ENCODE peak calls at places on chromosomes 12 and 14, in four cellular contexts. X is HTR-8/SVneo, O is RWPE1, I is mesendoderm. Q is an unnamed sample.

GRCh38 chr12:6430124-6430989 is 14.4 kb upstream of the CD27 start:
- DNase-seq in X (peak), O (peak), I (no peak), Q (peak)

GRCh38 chr14:72801841-72802587 is 91.9 kb downstream of the DPF3 start:
- DNase-seq in X (no peak), O (peak), I (no peak), Q (no peak)

GRCh38 chr12:6689000-6689882 is at the start of gene ZNF384:
- DNase-seq in X (peak), O (peak), I (peak), Q (peak)

GRCh38 chr12:117968826-117969659 is at the start of gene KSR2:
- DNase-seq in X (peak), O (peak), I (peak), Q (peak)

GRCh38 chr12:84822541-84822940 is 90.1 kb downstream of the SLC6A15 start:
- DNase-seq in X (no peak), O (no peak), I (no peak), Q (no peak)

GRCh38 chr12:93089805-93090569 is 160.9 kb upstream of the EEA1 start:
- DNase-seq in X (no peak), O (peak), I (no peak), Q (no peak)

GRCh38 chr14:32561520-32561919 is 232.4 kb downstream of the AKAP6 start:
- DNase-seq in X (peak), O (no peak), I (peak), Q (no peak)

GRCh38 chr12:7501031-7501585 is 2.5 kb downstream of the CD163 start:
- DNase-seq in X (no peak), O (peak), I (no peak), Q (no peak)

GRCh38 chr12:66119870-66120241 is 10.7 kb downstream of the LLPH start:
- DNase-seq in X (no peak), O (no peak), I (no peak), Q (no peak)

GRCh38 chr12:57272337-57273151 is 21.6 kb upstream of the STAC3 start:
- DNase-seq in X (no peak), O (no peak), I (peak), Q (no peak)

GRCh38 chr14:99270491-99271287 is 1.3 kb downstream of the BCL11B start:
- DNase-seq in X (no peak), O (no peak), I (peak), Q (no peak)

GRCh38 chr12:93317227-93317626 is 60.5 kb upstream of the NUDT4 start:
- DNase-seq in X (no peak), O (no peak), I (peak), Q (no peak)

GRCh38 chr14:64040044-64040443 is 187.2 kb downstream of the SYNE2 start:
- DNase-seq in X (no peak), O (no peak), I (peak), Q (no peak)

GRCh38 chr12:27048822-27049752 is 26.7 kb downstream of the MED21 start:
- DNase-seq in X (peak), O (peak), I (peak), Q (no peak)

GRCh38 chr14:53180272-53181221 is 27.4 kb upstream of the DDHD1 start:
- DNase-seq in X (no peak), O (no peak), I (peak), Q (no peak)

GRCh38 chr12:10132971-10133370 is 3.0 kb upstream of the CLEC7A start:
- DNase-seq in X (no peak), O (no peak), I (no peak), Q (no peak)

GRCh38 chr14:102442241-102443211 is 67.0 kb downstream of the ANKRD9 start:
- DNase-seq in X (no peak), O (peak), I (no peak), Q (no peak)

GRCh38 chr12:130838951-130839769 is at the start of gene STX2:
- DNase-seq in X (peak), O (peak), I (peak), Q (peak)

GRCh38 chr14:78399316-78399889 is 229.2 kb downstream of the NRXN3 start:
- DNase-seq in X (no peak), O (no peak), I (peak), Q (no peak)

GRCh38 chr14:96497087-96497486 is 5.1 kb upstream of the PAPOLA start:
- DNase-seq in X (no peak), O (peak), I (no peak), Q (no peak)